ENCODE peak calls at places on chromosomes 12 and 14, in six cellular contexts. X is psoas muscle, T is MCF 10A, B is HFF-Myc, R is endothelial cell of umbilical vein, Y is GM12864. Q is an unnamed sample.

GRCh38 chr12:100266163-100266801 is 597 bp downstream of the DEPDC4 start:
- DNase-seq in B (no peak), R (no peak), T (no peak), X (no peak), Y (no peak), Q (no peak)

GRCh38 chr12:2266666-2267623 is 214.2 kb downstream of the CACNA1C start:
- DNase-seq in B (no peak), R (no peak), T (no peak), X (no peak), Y (no peak), Q (no peak)

GRCh38 chr14:35985504-35986218 is 159.5 kb downstream of the BRMS1L start:
- DNase-seq in B (no peak), Y (no peak), T (no peak), X (no peak), R (no peak), Q (no peak)

GRCh38 chr14:32224731-32225377 is 21.8 kb upstream of the RNU6-8 start:
- DNase-seq in R (peak), X (peak), T (peak), Y (no peak), B (peak), Q (peak)

GRCh38 chr12:60059180-60059579 is 463.4 kb downstream of the SLC16A7 start:
- DNase-seq in X (no peak), T (no peak), B (no peak), Y (no peak), R (no peak), Q (peak)

GRCh38 chr12:129716825-129717224 is 187.0 kb downstream of the TMEM132D start:
- DNase-seq in T (no peak), R (no peak), B (no peak), Y (no peak), X (no peak), Q (no peak)

GRCh38 chr12:124768462-124769165 is 95.0 kb downstream of the SCARB1 start:
- DNase-seq in B (no peak), X (no peak), R (no peak), Y (no peak), T (no peak), Q (no peak)

GRCh38 chr12:113162102-113163029 is 12.8 kb downstream of the CFAP73 start:
- DNase-seq in R (peak), Y (no peak), X (no peak), T (peak), B (no peak), Q (no peak)

GRCh38 chr12:46990211-46990610 is 89.2 kb upstream of the PCED1B start:
- DNase-seq in B (no peak), T (no peak), X (no peak), R (no peak), Y (no peak), Q (no peak)

GRCh38 chr12:89706551-89707348 is 1.9 kb downstream of the ATP2B1 start:
- DNase-seq in X (peak), T (peak), R (peak), Y (no peak), B (no peak), Q (peak)

GRCh38 chr14:94598816-94599655 is 13.2 kb upstream of the SERPINA3 start:
- DNase-seq in X (peak), Y (no peak), B (peak), T (peak), R (peak), Q (peak)

GRCh38 chr12:124440031-124440626 is 127.3 kb downstream of the NCOR2 start:
- DNase-seq in R (no peak), Y (no peak), T (no peak), X (no peak), B (no peak), Q (no peak)

GRCh38 chr12:77122236-77122635 is 56.9 kb upstream of the E2F7 start:
- DNase-seq in Y (no peak), T (peak), X (no peak), R (peak), B (no peak), Q (peak)

GRCh38 chr12:120468846-120469449 is 600 bp downstream of the SRSF9 start:
- DNase-seq in Y (no peak), B (no peak), X (peak), R (peak), T (peak), Q (no peak)

GRCh38 chr12:45671254-45671653 is 58.3 kb upstream of the ARID2 start:
- DNase-seq in Y (no peak), X (no peak), R (no peak), T (no peak), B (no peak), Q (peak)

GRCh38 chr12:6949063-6949594 is 2.0 kb upstream of the PTPN6 start:
- DNase-seq in X (peak), R (no peak), Y (no peak), T (no peak), B (no peak), Q (no peak)

GRCh38 chr12:121932914-121933521 is 14.6 kb downstream of the CFAP251 start:
- DNase-seq in T (no peak), X (no peak), B (no peak), Y (no peak), R (no peak), Q (no peak)

GRCh38 chr14:93402951-93403350 is 27.8 kb upstream of the UNC79 start:
- DNase-seq in X (no peak), Y (no peak), R (no peak), B (no peak), T (no peak), Q (no peak)

GRCh38 chr12:59425798-59426197 is 170.0 kb upstream of the SLC16A7 start:
- DNase-seq in R (no peak), X (no peak), T (no peak), Y (no peak), B (no peak), Q (no peak)

GRCh38 chr12:122880155-122880605 is 15.7 kb downstream of the VPS37B start:
- DNase-seq in R (no peak), X (no peak), B (no peak), T (no peak), Y (no peak), Q (no peak)

GRCh38 chr12:123398918-123399617 is 15.1 kb downstream of the KMT5A start:
- DNase-seq in R (no peak), Y (no peak), T (no peak), B (no peak), X (peak), Q (no peak)

GRCh38 chr12:52246720-52247621 is 13.9 kb downstream of the KRT7 start:
- DNase-seq in X (no peak), Y (no peak), R (no peak), B (no peak), T (peak), Q (no peak)

GRCh38 chr12:31887109-31887811 is 72.0 kb upstream of the RESF1 start:
- DNase-seq in R (no peak), X (no peak), B (no peak), T (no peak), Y (peak), Q (no peak)

GRCh38 chr14:22835505-22835904 is 880 bp upstream of the MMP14 start:
- DNase-seq in R (no peak), X (no peak), B (no peak), T (no peak), Y (no peak), Q (no peak)

GRCh38 chr12:124551268-124552144 is 15.9 kb downstream of the NCOR2 start:
- DNase-seq in T (no peak), B (no peak), Y (no peak), R (no peak), X (no peak), Q (peak)

GRCh38 chr12:116687888-116688287 is 50.0 kb downstream of the SPRING1 start:
- DNase-seq in B (no peak), R (peak), X (peak), Y (no peak), T (peak), Q (no peak)

GRCh38 chr12:96208801-96209534 is 14.8 kb downstream of the ELK3 start:
- DNase-seq in T (no peak), Y (no peak), B (no peak), R (peak), X (no peak), Q (no peak)

GRCh38 chr14:23043749-23044148 is 1.7 kb downstream of the PSMB11 start:
- DNase-seq in B (no peak), R (no peak), X (no peak), T (no peak), Y (no peak), Q (no peak)

GRCh38 chr12:6821674-6822433 is at the start of gene GPR162:
- DNase-seq in Y (no peak), X (peak), B (no peak), T (no peak), R (no peak), Q (peak)

GRCh38 chr14:74504874-74505617 is 11.5 kb downstream of the ISCA2 start:
- DNase-seq in Y (no peak), R (no peak), B (no peak), X (no peak), T (no peak), Q (no peak)

GRCh38 chr12:79294590-79294989 is 396.2 kb downstream of the PAWR start:
- DNase-seq in T (no peak), B (no peak), Y (no peak), X (no peak), R (no peak), Q (no peak)

GRCh38 chr14:50320279-50320678 is 8.2 kb downstream of the DMAC2L start:
- DNase-seq in X (no peak), T (no peak), R (no peak), Y (no peak), B (no peak), Q (peak)

GRCh38 chr12:104801427-104801826 is 156.7 kb downstream of the SLC41A2 start:
- DNase-seq in Y (no peak), B (no peak), X (no peak), T (no peak), R (no peak), Q (no peak)

GRCh38 chr14:96752594-96752993 is 44.6 kb upstream of the VRK1 start:
- DNase-seq in T (peak), Y (no peak), R (no peak), B (peak), X (no peak), Q (no peak)

GRCh38 chr14:34911209-34912150 is 36.3 kb upstream of the BAZ1A start:
- DNase-seq in B (peak), R (peak), T (peak), X (no peak), Y (no peak), Q (no peak)

GRCh38 chr14:71918955-71919354 is 13.3 kb upstream of the RGS6 start:
- DNase-seq in Y (no peak), B (no peak), R (no peak), X (no peak), T (peak), Q (no peak)

GRCh38 chr12:16393126-16393525 is 45.7 kb downstream of the MGST1 start:
- DNase-seq in R (no peak), T (no peak), B (no peak), Y (no peak), X (no peak), Q (no peak)

GRCh38 chr12:113066806-113067400 is 10.4 kb downstream of the DTX1 start:
- DNase-seq in R (no peak), Y (no peak), X (no peak), B (no peak), T (no peak), Q (no peak)

GRCh38 chr12:67441736-67442346 is 172.7 kb downstream of the CAND1 start:
- DNase-seq in T (peak), Y (no peak), B (no peak), R (peak), X (peak), Q (peak)
- TF ChIP-seq CTCF in T (peak), Y (peak), B (peak), R (peak), X (peak), Q (peak)

GRCh38 chr14:103613517-103613916 is 15.5 kb upstream of the KLC1 start:
- DNase-seq in Y (no peak), X (no peak), B (no peak), R (no peak), T (no peak), Q (peak)
- TF ChIP-seq CTCF in Y (no peak), X (no peak), B (no peak), R (no peak), T (peak), Q (no peak)

DNA sequence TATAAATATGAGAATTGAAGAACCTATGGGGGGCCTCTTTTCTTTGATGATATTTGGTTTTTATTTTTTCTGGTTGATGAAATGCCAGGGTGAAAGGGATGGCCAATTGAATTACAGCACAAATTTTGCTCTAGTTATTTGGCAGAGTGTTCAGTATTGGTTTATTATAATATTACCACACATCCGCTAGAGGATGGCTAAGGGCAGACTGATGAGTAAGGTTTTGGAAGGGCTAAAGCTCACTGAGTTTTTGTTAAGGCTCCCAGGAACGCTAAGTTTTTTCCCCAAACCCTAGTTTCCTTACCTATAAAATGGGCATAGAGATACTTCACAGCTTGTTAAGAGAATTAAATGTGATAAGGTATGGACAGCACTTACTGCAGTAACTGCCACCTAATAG is 34.3 kb upstream of the LRRC10 start:
- DNase-seq in B (no peak), Y (no peak), X (no peak), R (no peak), T (no peak), Q (no peak)
- TF ChIP-seq CTCF in B (no peak), Y (no peak), X (no peak), R (no peak), T (no peak), Q (no peak)

DNA sequence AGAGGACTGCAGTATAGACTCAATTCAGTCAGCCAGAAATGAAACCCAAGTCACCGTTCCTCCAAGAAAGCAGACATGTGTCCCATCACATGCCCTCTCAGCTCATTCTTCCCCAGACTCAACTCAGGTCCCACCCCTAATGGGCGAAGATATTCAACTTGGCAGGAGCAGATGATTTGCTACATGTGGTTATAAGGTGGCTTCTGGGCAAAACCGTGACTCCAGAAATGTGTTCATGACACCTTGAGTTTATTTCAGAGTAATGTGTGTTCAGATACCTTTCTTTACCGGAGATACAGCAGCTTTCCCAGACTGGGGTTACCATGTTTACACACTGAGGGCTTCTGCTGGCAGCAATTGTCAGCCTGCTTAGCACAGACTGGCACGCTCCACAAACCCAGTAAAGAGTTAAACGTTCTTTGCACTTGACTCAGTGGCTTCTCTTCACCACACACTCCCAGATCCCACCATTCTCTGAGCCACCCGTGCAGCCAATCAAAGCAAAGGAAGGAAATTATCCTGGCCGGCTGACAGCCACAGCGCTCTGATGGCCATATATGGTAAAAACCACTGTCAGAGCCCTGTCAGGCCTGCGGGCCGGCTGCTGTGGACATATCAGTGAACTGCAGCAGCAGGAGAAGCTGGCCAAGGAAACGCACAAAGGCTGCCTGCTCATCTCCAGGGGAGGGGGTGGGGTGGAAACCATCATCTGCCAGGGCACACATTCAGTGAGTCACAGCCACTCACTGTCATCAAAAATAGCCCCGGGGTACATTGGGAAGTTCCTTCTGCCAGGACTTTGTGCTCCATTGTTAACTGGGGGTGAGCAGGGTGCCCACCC is 39.9 kb downstream of the CORO1C start:
- DNase-seq in X (peak), T (peak), R (peak), Y (peak), B (peak), Q (peak)
- TF ChIP-seq CTCF in X (peak), T (peak), R (no peak), Y (peak), B (no peak), Q (peak)

Q was measured in epithelial cell of esophagus.